ENCODE peak calls at places on chromosome 19, in ten cellular contexts. S, F, W, H, B, T, M, U, G and I are unnamed samples.
A peak's percentile ranks its signal among the peaks of the same experiment; 100 is the strongest.

GRCh38 chr19:32902448-32902847 is 32.9 kb upstream of the SLC7A9 start:
- DNase-seq in M (no peak), W (no peak), F (no peak), U (peak; percentile 74), B (no peak), T (no peak), G (no peak), S (no peak), H (no peak), I (no peak)

GRCh38 chr19:6023936-6024335 is 46.0 kb upstream of the RANBP3 start:
- DNase-seq in T (no peak), M (peak; percentile 39), S (no peak), G (no peak), B (no peak), W (no peak), U (no peak), H (no peak), F (no peak), I (no peak)

GRCh38 chr19:35066121-35066520 is 24.6 kb downstream of the HPN start:
- DNase-seq in M (no peak), B (no peak), H (no peak), F (no peak), T (no peak), U (no peak), G (no peak), S (no peak), W (no peak), I (no peak)

GRCh38 chr19:35959040-35959967 is 23.1 kb downstream of the LRFN3 start:
- DNase-seq in T (no peak), B (peak; percentile 61), M (peak; percentile 85), W (peak; percentile 24), G (no peak), F (no peak), H (no peak), S (peak; percentile 58), U (no peak), I (no peak)

GRCh38 chr19:18541258-18541991 is 1.9 kb downstream of the FKBP8 start:
- DNase-seq in F (no peak), S (no peak), W (no peak), M (no peak), B (no peak), T (no peak), H (no peak), G (no peak), U (no peak), I (no peak)

GRCh38 chr19:43313711-43314495 is 39.6 kb upstream of the CD177 start:
- DNase-seq in W (no peak), U (no peak), S (no peak), B (no peak), G (no peak), T (no peak), H (no peak), F (no peak), M (no peak), I (no peak)

GRCh38 chr19:19040417-19040816 is 7.0 kb downstream of the ARMC6 start:
- DNase-seq in U (peak; percentile 38), W (peak; percentile 90), F (peak; percentile 25), S (no peak), T (peak; percentile 96), G (peak; percentile 58), M (no peak), H (no peak), B (peak; percentile 78), I (peak; percentile 57)

GRCh38 chr19:37997911-37998344 is 90.9 kb downstream of the SIPA1L3 start:
- DNase-seq in H (peak; percentile 83), S (no peak), B (no peak), G (no peak), T (no peak), W (no peak), U (no peak), F (no peak), M (no peak), I (peak; percentile 78)

GRCh38 chr19:39265321-39265916 is 2.8 kb upstream of the IFNL2 start:
- DNase-seq in U (no peak), T (no peak), M (peak; percentile 69), F (no peak), B (no peak), W (no peak), H (no peak), G (no peak), S (peak; percentile 36), I (no peak)

GRCh38 chr19:32450217-32450616 is 44.6 kb downstream of the DPY19L3 start:
- DNase-seq in B (no peak), G (no peak), T (no peak), H (no peak), W (no peak), U (no peak), S (no peak), F (no peak), M (no peak), I (no peak)

GRCh38 chr19:18967358-18968146 is 26.5 kb upstream of the HOMER3 start:
- DNase-seq in T (peak; percentile 65), M (peak; percentile 80), U (peak; percentile 41), G (peak; percentile 66), B (peak; percentile 83), S (no peak), F (peak; percentile 50), H (peak; percentile 71), W (peak; percentile 73), I (no peak)

GRCh38 chr19:34471906-34472305 is 9.7 kb upstream of the WTIP start:
- DNase-seq in W (no peak), H (no peak), S (no peak), M (no peak), B (no peak), F (no peak), T (peak; percentile 83), G (no peak), U (no peak), I (no peak)

GRCh38 chr19:29724102-29724641 is 9.1 kb upstream of the C19orf12 start:
- DNase-seq in F (no peak), G (no peak), B (no peak), S (peak; percentile 71), U (no peak), M (no peak), W (no peak), H (peak; percentile 31), T (no peak), I (no peak)

GRCh38 chr19:38561658-38562057 is 56.1 kb downstream of the MAP4K1 start:
- DNase-seq in G (no peak), M (no peak), U (no peak), S (no peak), W (no peak), F (no peak), T (no peak), H (no peak), B (no peak), I (no peak)

GRCh38 chr19:39423258-39424086 is 11.0 kb downstream of the PLEKHG2 start:
- DNase-seq in W (no peak), F (no peak), M (no peak), G (no peak), S (no peak), U (no peak), H (no peak), B (no peak), T (no peak), I (no peak)

GRCh38 chr19:43446746-43447489 is 18.5 kb downstream of the LYPD3 start:
- DNase-seq in B (peak; percentile 88), W (peak; percentile 78), F (peak; percentile 18), S (peak; percentile 84), U (peak; percentile 81), G (peak; percentile 69), M (peak; percentile 90), T (no peak), H (peak; percentile 65), I (no peak)

GRCh38 chr19:14114854-14115253 is 2.7 kb downstream of the PRKACA start:
- DNase-seq in H (no peak), T (no peak), U (peak; percentile 60), S (peak; percentile 60), B (peak; percentile 86), M (peak; percentile 82), W (peak; percentile 62), F (no peak), G (no peak), I (no peak)

GRCh38 chr19:28171983-28172382 is 1041.0 kb downstream of the UQCRFS1 start:
- DNase-seq in U (no peak), H (no peak), T (no peak), G (no peak), M (no peak), W (no peak), B (no peak), S (no peak), F (no peak), I (no peak)

GRCh38 chr19:38730731-38731589 is 13.3 kb downstream of the CAPN12 start:
- DNase-seq in G (peak; percentile 27), U (peak; percentile 29), W (no peak), H (no peak), S (no peak), B (no peak), F (no peak), M (peak; percentile 68), T (no peak), I (no peak)

GRCh38 chr19:2254052-2254872 is 2.0 kb downstream of the JSRP1 start:
- DNase-seq in M (no peak), W (no peak), H (peak; percentile 51), F (no peak), G (no peak), T (no peak), U (no peak), S (peak; percentile 84), B (no peak), I (no peak)
- H3K4me3 ChIP-seq in M (no peak overlapping the region), W (no peak overlapping the region), H (no peak overlapping the region), F (no peak overlapping the region), G (no peak overlapping the region), T (no peak overlapping the region), U (no peak overlapping the region), S (peak overlapping the region; percentile 58), B (peak overlapping the region; percentile 72), I (no peak overlapping the region)

GRCh38 chr19:9991425-9992191 is 18.7 kb downstream of the COL5A3 start:
- DNase-seq in T (no peak), B (no peak), U (no peak), H (no peak), W (no peak), G (no peak), F (no peak), M (no peak), S (no peak), I (no peak)
- H3K4me3 ChIP-seq in T (no peak overlapping the region), B (no peak overlapping the region), U (no peak overlapping the region), H (no peak overlapping the region), W (no peak overlapping the region), G (no peak overlapping the region), F (no peak overlapping the region), M (no peak overlapping the region), S (no peak overlapping the region), I (no peak overlapping the region)

DNA sequence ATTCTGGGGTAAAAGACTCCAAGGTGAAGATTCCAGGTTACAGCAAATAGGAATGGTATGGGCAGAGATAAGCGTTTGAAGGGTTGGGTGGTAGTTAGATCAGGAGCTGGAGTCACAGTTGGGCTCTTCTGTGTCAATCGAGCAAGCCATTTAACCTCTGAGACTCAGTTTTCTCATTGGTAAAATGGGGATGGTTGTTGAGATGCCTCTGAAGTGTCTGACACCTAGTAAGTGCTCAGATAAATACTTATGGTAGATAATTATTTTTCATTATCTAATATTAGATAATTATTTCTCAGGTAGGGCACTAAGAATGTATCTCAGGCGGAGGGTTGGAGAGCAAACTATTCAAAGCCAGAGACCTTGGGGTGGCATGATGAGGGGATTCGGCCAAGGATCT is 7.8 kb downstream of the LTBP4 start:
- DNase-seq in S (no peak), F (no peak), W (no peak), B (no peak), U (no peak), M (no peak), T (no peak), G (no peak), H (no peak), I (no peak)
- H3K4me3 ChIP-seq in S (peak overlapping the region; percentile 52), F (no peak overlapping the region), W (no peak overlapping the region), B (no peak overlapping the region), U (peak overlapping the region; percentile 52), M (no peak overlapping the region), T (peak overlapping the region; percentile 64), G (no peak overlapping the region), H (no peak overlapping the region), I (peak overlapping the region; percentile 54)

GRCh38 chr19:8342316-8342683 is 762 bp downstream of the KANK3 start:
- DNase-seq in F (no peak), T (no peak), W (no peak), B (peak; percentile 59), G (no peak), M (no peak), S (no peak), U (no peak), H (no peak), I (no peak)
- H3K4me3 ChIP-seq in F (peak overlapping the region; percentile 57), T (no peak overlapping the region), W (no peak overlapping the region), B (peak overlapping the region; percentile 68), G (peak overlapping the region; percentile 31), M (no peak overlapping the region), S (no peak overlapping the region), U (no peak overlapping the region), H (peak overlapping the region; percentile 52), I (no peak overlapping the region)